ENCODE peak calls at places on chromosomes 11 and 22, in four cellular contexts. H is mammary epithelial cell, N is GM23248, D is astrocyte. M is an unnamed sample.

GRCh38 chr11:64078294-64078693 is 42.6 kb downstream of the FLRT1 start:
- DNase-seq in H (no peak), N (no peak), D (no peak), M (no peak)

GRCh38 chr11:16946477-16947282 is 67.5 kb downstream of the PLEKHA7 start:
- DNase-seq in H (no peak), N (no peak), D (no peak), M (no peak)

GRCh38 chr22:49302150-49302460 is 525.6 kb downstream of the BRD1 start:
- DNase-seq in H (no peak), N (no peak), D (no peak), M (no peak)

GRCh38 chr22:19040581-19041402 is 81.4 kb downstream of the DGCR2 start:
- DNase-seq in H (no peak), N (no peak), D (no peak), M (no peak)

GRCh38 chr11:118059231-118059940 is 17.5 kb upstream of the TMPRSS4 start:
- DNase-seq in H (no peak), N (peak), D (no peak), M (no peak)

GRCh38 chr11:8310743-8311298 is 47.1 kb upstream of the LMO1 start:
- DNase-seq in H (no peak), N (no peak), D (no peak), M (no peak)

GRCh38 chr11:133936136-133936535 is 20.6 kb downstream of the IGSF9B start:
- DNase-seq in H (no peak), N (no peak), D (no peak), M (no peak)

GRCh38 chr11:64102005-64102738 is 63.7 kb downstream of the MACROD1 start:
- DNase-seq in H (no peak), N (no peak), D (no peak), M (peak)

GRCh38 chr11:124536520-124536919 is 6.9 kb downstream of the OR8B12 start:
- DNase-seq in H (peak), N (peak), D (peak), M (no peak)

GRCh38 chr11:69908511-69909220 is 89.5 kb upstream of the FGF3 start:
- DNase-seq in H (no peak), N (no peak), D (no peak), M (no peak)

GRCh38 chr11:26229270-26229669 is 102.7 kb upstream of the ANO3 start:
- DNase-seq in H (peak), N (peak), D (peak), M (no peak)

GRCh38 chr11:109940816-109941215 is 152.4 kb upstream of the ZC3H12C start:
- DNase-seq in H (peak), N (peak), D (peak), M (no peak)

GRCh38 chr22:38699784-38700183 is 959 bp downstream of the JOSD1 start:
- DNase-seq in H (peak), N (peak), D (peak), M (no peak)

GRCh38 chr22:48821346-48822186 is 1006.1 kb downstream of the BRD1 start:
- DNase-seq in H (no peak), N (no peak), D (no peak), M (no peak)

GRCh38 chr22:24730864-24731263 is 43.7 kb downstream of the PIWIL3 start:
- DNase-seq in H (no peak), N (no peak), D (no peak), M (no peak)

GRCh38 chr11:72038491-72038890 is 39.8 kb downstream of the IL18BP start:
- DNase-seq in H (peak), N (peak), D (peak), M (no peak)

GRCh38 chr11:46342237-46342636 is 5.0 kb upstream of the DGKZ start:
- DNase-seq in H (no peak), N (no peak), D (no peak), M (peak)

GRCh38 chr11:90204832-90205646 is 17.8 kb downstream of the CHORDC1 start:
- DNase-seq in H (peak), N (peak), D (peak), M (peak)

GRCh38 chr11:124793466-124794278 is 6.5 kb downstream of the MSANTD2 start:
- DNase-seq in H (peak), N (peak), D (peak), M (no peak)

GRCh38 chr11:41382927-41383326 is 76.5 kb downstream of the LRRC4C start:
- DNase-seq in H (peak), N (no peak), D (peak), M (no peak)

GRCh38 chr11:122642472-122642922 is 13.0 kb upstream of the UBASH3B start:
- DNase-seq in H (peak), N (peak), D (peak), M (no peak)

GRCh38 chr11:299081-299891 is at the start of gene IFITM5:
- DNase-seq in H (no peak), N (no peak), D (no peak), M (no peak)

GRCh38 chr11:9906043-9906791 is 242.3 kb downstream of the SWAP70 start:
- DNase-seq in H (peak), N (peak), D (peak), M (peak)

GRCh38 chr22:36430863-36431262 is 43.1 kb upstream of the MYH9 start:
- DNase-seq in H (no peak), N (peak), D (no peak), M (no peak)

GRCh38 chr22:45124176-45124857 is 39.4 kb upstream of the NUP50 start:
- DNase-seq in H (no peak), N (no peak), D (no peak), M (no peak)

GRCh38 chr22:24827305-24827704 is 21.3 kb downstream of the SGSM1 start:
- DNase-seq in H (no peak), N (no peak), D (no peak), M (no peak)

GRCh38 chr11:131670876-131671275 is 300.5 kb downstream of the NTM start:
- DNase-seq in H (no peak), N (no peak), D (no peak), M (no peak)

GRCh38 chr11:78319453-78319955 is 98.1 kb downstream of the GAB2 start:
- DNase-seq in H (no peak), N (peak), D (no peak), M (no peak)

GRCh38 chr11:78330361-78330760 is 87.3 kb downstream of the GAB2 start:
- DNase-seq in H (no peak), N (no peak), D (no peak), M (no peak)

GRCh38 chr11:78327945-78328344 is 89.7 kb downstream of the GAB2 start:
- DNase-seq in H (no peak), N (no peak), D (no peak), M (no peak)

GRCh38 chr11:78323356-78323755 is 94.3 kb downstream of the GAB2 start:
- DNase-seq in H (no peak), N (no peak), D (no peak), M (no peak)

GRCh38 chr11:78325274-78325781 is 92.3 kb downstream of the GAB2 start:
- DNase-seq in H (no peak), N (no peak), D (no peak), M (no peak)
- H3K4me3 ChIP-seq in H (no peak), N (no peak), D (no peak), M (no peak)

GRCh38 chr11:130488187-130489026 is 40.0 kb downstream of the ADAMTS15 start:
- DNase-seq in H (no peak), N (no peak), D (no peak), M (no peak)
- H3K27ac ChIP-seq in H (no peak), N (no peak), D (no peak), M (no peak)

GRCh38 chr11:35418847-35419712 is at the start of gene SLC1A2:
- DNase-seq in H (no peak), N (peak), D (no peak), M (no peak)
- TF ChIP-seq EZH2 in H (peak), N (no peak), D (peak), M (peak)

DNA sequence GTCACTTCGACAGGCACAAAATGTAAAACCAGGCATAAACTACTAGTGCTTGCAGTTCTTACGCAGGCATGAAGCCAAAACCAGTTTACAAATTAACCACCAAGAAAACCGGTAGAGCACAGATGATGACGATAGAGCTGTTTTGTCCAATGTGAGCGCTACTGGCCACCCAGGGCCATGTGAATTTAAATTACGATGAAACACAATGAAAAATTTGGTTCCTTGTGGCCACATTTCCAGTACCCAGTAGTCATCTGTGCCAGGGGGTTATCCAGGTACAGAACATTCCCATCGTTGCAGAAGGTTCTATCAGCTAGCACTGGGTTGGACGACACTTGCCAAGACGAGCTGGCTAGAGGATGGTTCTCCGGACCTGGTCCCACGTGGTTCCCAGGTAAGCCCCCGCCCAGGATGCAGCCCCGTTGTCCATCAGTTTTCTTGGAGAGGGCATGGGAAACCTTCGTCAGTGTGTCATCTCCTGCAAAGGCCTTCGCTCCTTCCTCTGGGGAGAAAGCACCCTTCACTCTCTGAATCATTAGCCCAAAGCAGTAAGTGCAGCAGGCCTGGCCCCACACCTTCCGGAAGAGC is 1.1 kb upstream of the CD81 start:
- DNase-seq in H (no peak), N (no peak), D (no peak), M (no peak)
- H3K4me3 ChIP-seq in H (no peak), N (no peak), D (no peak), M (no peak)